ENCODE peak calls at places on chromosomes 12 and 14, in seven cellular contexts. B is HCT116, L is H1, Y is HepG2, T is SK-N-SH, K is GM12878, D is K562. O is an unnamed sample.

GRCh38 chr12:126772171-126772864 is 1494.7 kb upstream of the TMEM132C start:
- DNase-seq in B (peak; percentile 93), L (no peak), Y (peak; percentile 6), T (no peak), K (peak; percentile 83), D (peak; percentile 56), O (no peak)

GRCh38 chr14:24132061-24132685 is 1.7 kb downstream of the FITM1 start:
- DNase-seq in B (no peak), L (no peak), Y (no peak), T (no peak), K (no peak), D (no peak), O (no peak)

GRCh38 chr12:56878010-56878339 is 56.2 kb downstream of the SDR9C7 start:
- DNase-seq in B (no peak), L (no peak), Y (peak; percentile 86), T (no peak), K (no peak), D (peak; percentile 70), O (no peak)

GRCh38 chr12:127642208-127642607 is 624.8 kb upstream of the TMEM132C start:
- DNase-seq in B (no peak), L (no peak), Y (no peak), T (no peak), K (no peak), D (no peak), O (no peak)

GRCh38 chr12:82805812-82806497 is 119.2 kb downstream of the TMTC2 start:
- DNase-seq in B (no peak), L (no peak), Y (no peak), T (no peak), K (no peak), D (no peak), O (no peak)

GRCh38 chr14:91883770-91884169 is 16.4 kb upstream of the TC2N start:
- DNase-seq in B (no peak), L (no peak), Y (no peak), T (no peak), K (no peak), D (no peak), O (no peak)

GRCh38 chr12:121405211-121405610 is 5.3 kb downstream of the RNF34 start:
- DNase-seq in B (no peak), L (no peak), Y (no peak), T (no peak), K (no peak), D (no peak), O (no peak)

GRCh38 chr12:109735051-109735521 is 21.5 kb downstream of the FAM222A start:
- DNase-seq in B (no peak), L (peak; percentile 43), Y (no peak), T (peak; percentile 13), K (no peak), D (no peak), O (no peak)

GRCh38 chr12:18123707-18124106 is 33.7 kb upstream of the RERGL start:
- DNase-seq in B (no peak), L (no peak), Y (no peak), T (no peak), K (no peak), D (no peak), O (no peak)

GRCh38 chr14:95915326-95915725 is 38.7 kb downstream of the TUNAR start:
- DNase-seq in B (no peak), L (peak; percentile 64), Y (no peak), T (no peak), K (no peak), D (no peak), O (peak; percentile 55)

GRCh38 chr12:78818487-78818886 is 46.1 kb upstream of the SYT1 start:
- DNase-seq in B (peak; percentile 82), L (no peak), Y (no peak), T (no peak), K (no peak), D (no peak), O (no peak)

GRCh38 chr14:42869681-42870080 is 1263.0 kb downstream of the LRFN5 start:
- DNase-seq in B (no peak), L (no peak), Y (no peak), T (no peak), K (no peak), D (no peak), O (no peak)

GRCh38 chr12:21476949-21477348 is 24.5 kb downstream of the RECQL start:
- DNase-seq in B (no peak), L (no peak), Y (no peak), T (no peak), K (no peak), D (no peak), O (no peak)

GRCh38 chr12:116537149-116537904 is 21.9 kb upstream of the MAP1LC3B2 start:
- DNase-seq in B (no peak), L (no peak), Y (no peak), T (no peak), K (no peak), D (no peak), O (no peak)

GRCh38 chr14:106826833-106827369 is 1300.5 kb downstream of the TMEM121 start:
- DNase-seq in B (no peak), L (no peak), Y (no peak), T (no peak), K (no peak), D (no peak), O (no peak)

GRCh38 chr14:61201171-61201570 is 80.0 kb downstream of the TMEM30B start:
- DNase-seq in B (no peak), L (no peak), Y (no peak), T (no peak), K (no peak), D (no peak), O (no peak)

GRCh38 chr12:75337905-75338304 is 3.4 kb downstream of the GLIPR1L1 start:
- DNase-seq in B (no peak), L (no peak), Y (no peak), T (no peak), K (no peak), D (no peak), O (no peak)

GRCh38 chr12:119446459-119446858 is 111.9 kb downstream of the CCDC60 start:
- DNase-seq in B (no peak), L (no peak), Y (no peak), T (no peak), K (no peak), D (no peak), O (no peak)

GRCh38 chr14:98174031-98174430 is 1098.0 kb downstream of the BCL11B start:
- DNase-seq in B (no peak), L (no peak), Y (no peak), T (no peak), K (no peak), D (no peak), O (no peak)

GRCh38 chr12:57280234-57281062 is 29.5 kb upstream of the STAC3 start:
- DNase-seq in B (peak; percentile 79), L (no peak), Y (peak; percentile 84), T (no peak), K (peak; percentile 74), D (peak; percentile 71), O (no peak)

GRCh38 chr12:32903763-32904162 is 7.2 kb upstream of the PKP2 start:
- DNase-seq in B (no peak), L (no peak), Y (no peak), T (no peak), K (no peak), D (no peak), O (no peak)

GRCh38 chr14:45212231-45212630 is 40.8 kb downstream of the MIS18BP1 start:
- DNase-seq in B (no peak), L (no peak), Y (no peak), T (no peak), K (no peak), D (no peak), O (no peak)

GRCh38 chr14:30355431-30355913 is 203.5 kb upstream of the G2E3 start:
- DNase-seq in B (no peak), L (no peak), Y (peak; percentile 84), T (no peak), K (peak; percentile 71), D (no peak), O (no peak)

GRCh38 chr14:93962701-93963601 is 13.4 kb downstream of the ASB2 start:
- DNase-seq in B (no peak), L (no peak), Y (no peak), T (no peak), K (peak; percentile 72), D (no peak), O (no peak)

GRCh38 chr12:107580750-107581529 is 104.7 kb upstream of the PWP1 start:
- DNase-seq in B (no peak), L (peak; percentile 59), Y (no peak), T (peak; percentile 67), K (no peak), D (no peak), O (no peak)

GRCh38 chr12:93163260-93164036 is 214.3 kb upstream of the NUDT4 start:
- DNase-seq in B (no peak), L (no peak), Y (no peak), T (no peak), K (no peak), D (no peak), O (no peak)

GRCh38 chr12:6626654-6627283 is 9.0 kb downstream of the LPAR5 start:
- DNase-seq in B (no peak), L (no peak), Y (no peak), T (no peak), K (no peak), D (peak; percentile 75), O (no peak)
- H3K9ac ChIP-seq in B (no peak overlapping the region), L (no peak overlapping the region), Y (no peak overlapping the region), T (no peak overlapping the region), K (no peak overlapping the region), D (peak overlapping the region; percentile 78), O (no peak overlapping the region)

GRCh38 chr14:104977008-104977680 is 1.0 kb downstream of the AHNAK2 start:
- DNase-seq in B (no peak), L (no peak), Y (no peak), T (no peak), K (no peak), D (no peak), O (no peak)
- H3K4me1 ChIP-seq in B (peaks cover 82% of the 10 kb centered on the region), L (peaks cover 8% of the 10 kb centered on the region), Y (peaks cover 51% of the 10 kb centered on the region), T (peaks cover 75% of the 10 kb centered on the region), K (no peaks in the 10 kb centered on the region), D (peaks cover 78% of the 10 kb centered on the region), O (peaks cover 41% of the 10 kb centered on the region)

DNA sequence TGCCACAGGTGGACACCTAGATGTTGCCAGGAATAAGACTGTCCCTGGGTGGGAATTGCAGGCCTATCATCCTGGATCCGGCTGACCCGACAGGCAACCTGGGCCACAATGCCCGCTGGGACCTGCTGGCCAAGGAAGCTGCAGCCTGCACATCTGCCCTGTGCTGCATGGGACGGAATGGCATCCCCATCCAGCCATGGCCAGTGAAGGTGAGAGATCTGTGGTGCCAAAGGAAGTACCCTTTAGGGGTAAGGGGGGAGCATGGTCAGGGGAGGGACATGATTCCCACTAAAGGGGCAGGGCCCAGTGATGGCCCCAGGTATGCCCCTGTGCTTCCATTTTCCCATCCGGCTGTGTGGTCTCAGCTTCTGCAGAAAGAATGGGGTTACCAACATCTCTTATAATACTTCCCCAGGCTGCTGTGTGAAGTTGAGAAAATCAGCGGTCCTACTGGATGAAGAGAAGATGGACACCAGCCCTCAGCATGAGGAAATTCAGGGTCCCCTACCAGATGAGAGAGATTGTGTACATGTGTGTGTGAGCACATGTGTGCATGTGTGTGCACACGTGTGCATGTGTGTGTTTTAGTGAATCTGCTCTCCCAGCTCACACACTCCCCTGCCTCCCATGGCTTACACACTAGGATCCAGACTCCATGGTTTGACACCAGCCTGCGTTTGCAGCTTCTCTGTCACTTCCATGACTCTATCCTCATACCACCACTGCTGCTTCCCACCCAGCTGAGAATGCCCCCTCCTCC is 8.6 kb upstream of the OAS2 start:
- DNase-seq in B (no peak), L (no peak), Y (no peak), T (no peak), K (no peak), D (no peak), O (no peak)
- TF ChIP-seq YY1 in B (no peak), L (no peak), Y (no peak), T (no peak), K (no peak), D (no peak), O (no peak)

GRCh38 chr12:2383276-2384028 is 330.7 kb downstream of the CACNA1C start:
- DNase-seq in B (no peak), L (no peak), Y (peak; percentile 7), T (no peak), K (no peak), D (no peak), O (no peak)
- H3K9ac ChIP-seq in B (no peak overlapping the region), L (no peak overlapping the region), Y (no peak overlapping the region), T (no peak overlapping the region), K (no peak overlapping the region), D (no peak overlapping the region), O (no peak overlapping the region)

O was measured in NT2/D1.